ENCODE peak calls at places on chromosome 16, in five cellular contexts. T is left cardiac atrium, Q is transverse colon, Z is NCI-H1092 treated with DMSO at 0.1 percent for 48 hours, F is pulmonary artery endothelial cell. J is an unnamed sample.

GRCh38 chr16:3057181-3058166 is 8.0 kb upstream of the IL32 start:
- DNase-seq in T (no peak), Q (no peak), Z (no peak), F (no peak), J (no peak)

GRCh38 chr16:27314161-27314723 is 468 bp downstream of the IL4R start:
- DNase-seq in T (peak; percentile 89), Q (peak; percentile 70), Z (no peak), F (peak; percentile 80), J (peak; percentile 56)

GRCh38 chr16:10885246-10885645 is 8.2 kb downstream of the CIITA start:
- DNase-seq in T (no peak), Q (no peak), Z (no peak), F (no peak), J (no peak)

GRCh38 chr16:19090916-19091315 is 22.8 kb upstream of the ITPRIPL2 start:
- DNase-seq in T (no peak), Q (no peak), Z (no peak), F (no peak), J (no peak)

GRCh38 chr16:1363501-1364041 is 11.8 kb downstream of the GNPTG start:
- DNase-seq in T (peak; percentile 57), Q (peak; percentile 65), Z (peak; percentile 18), F (no peak), J (peak; percentile 25)

GRCh38 chr16:72987480-72987901 is 60.4 kb downstream of the ZFHX3 start:
- DNase-seq in T (no peak), Q (no peak), Z (no peak), F (no peak), J (no peak)

GRCh38 chr16:80940069-80940856 is 66.4 kb downstream of the CMC2 start:
- DNase-seq in T (no peak), Q (no peak), Z (no peak), F (no peak), J (no peak)

GRCh38 chr16:64534180-64534780 is 587.6 kb downstream of the CDH11 start:
- DNase-seq in T (no peak), Q (no peak), Z (no peak), F (no peak), J (no peak)

GRCh38 chr16:13478991-13479390 is 441.0 kb upstream of the ERCC4 start:
- DNase-seq in T (no peak), Q (no peak), Z (no peak), F (no peak), J (no peak)

GRCh38 chr16:47873434-47873833 is 282.4 kb downstream of the ABCC12 start:
- DNase-seq in T (no peak), Q (no peak), Z (no peak), F (no peak), J (no peak)

GRCh38 chr16:79265701-79266100 is 334.8 kb downstream of the MAF start:
- DNase-seq in T (no peak), Q (no peak), Z (no peak), F (no peak), J (no peak)

GRCh38 chr16:17556276-17557052 is 85.7 kb upstream of the XYLT1 start:
- DNase-seq in T (no peak), Q (no peak), Z (peak; percentile 2), F (no peak), J (peak; percentile 3)

GRCh38 chr16:13809765-13810164 is 110.2 kb upstream of the ERCC4 start:
- DNase-seq in T (no peak), Q (no peak), Z (no peak), F (no peak), J (no peak)

GRCh38 chr16:55046146-55046460 is 115.4 kb downstream of the IRX5 start:
- DNase-seq in T (no peak), Q (no peak), Z (no peak), F (no peak), J (no peak)

GRCh38 chr16:88835383-88835782 is 21.4 kb downstream of the GALNS start:
- DNase-seq in T (peak; percentile 46), Q (peak; percentile 20), Z (no peak), F (no peak), J (no peak)

GRCh38 chr16:83762141-83763024 is 45.4 kb upstream of the HSBP1 start:
- DNase-seq in T (no peak), Q (no peak), Z (peak; percentile 88), F (no peak), J (no peak)

GRCh38 chr16:28496844-28497243 is 2.4 kb downstream of the APOBR start:
- DNase-seq in T (no peak), Q (no peak), Z (no peak), F (no peak), J (no peak)

GRCh38 chr16:8115814-8116213 is 474.5 kb downstream of the TMEM114 start:
- DNase-seq in T (no peak), Q (no peak), Z (no peak), F (no peak), J (no peak)

GRCh38 chr16:16150117-16150877 is 73.0 kb downstream of the ABCC6 start:
- DNase-seq in T (peak; percentile 49), Q (peak; percentile 48), Z (peak; percentile 82), F (peak; percentile 26), J (peak; percentile 55)

GRCh38 chr16:21283521-21284289 is 5.6 kb upstream of the CRYM start:
- DNase-seq in T (peak; percentile 71), Q (peak; percentile 56), Z (peak; percentile 35), F (no peak), J (no peak)

GRCh38 chr16:3065742-3066439 is 451 bp downstream of the IL32 start:
- DNase-seq in T (peak; percentile 31), Q (no peak), Z (no peak), F (no peak), J (peak; percentile 25)

GRCh38 chr16:17348042-17348783 is 122.5 kb downstream of the XYLT1 start:
- DNase-seq in T (no peak), Q (no peak), Z (no peak), F (no peak), J (no peak)

GRCh38 chr16:50360033-50360778 is 8.6 kb downstream of the BRD7 start:
- DNase-seq in T (no peak), Q (no peak), Z (no peak), F (no peak), J (no peak)

GRCh38 chr16:82995286-82995926 is 368.6 kb downstream of the CDH13 start:
- DNase-seq in T (no peak), Q (no peak), Z (no peak), F (no peak), J (peak; percentile 57)

GRCh38 chr16:85878875-85879274 is 20.1 kb upstream of the IRF8 start:
- DNase-seq in T (no peak), Q (no peak), Z (no peak), F (peak; percentile 87), J (peak; percentile 94)

GRCh38 chr16:18832021-18832420 is 30.7 kb upstream of the ARL6IP1 start:
- DNase-seq in T (no peak), Q (no peak), Z (no peak), F (no peak), J (no peak)

GRCh38 chr16:54957403-54957802 is 26.7 kb downstream of the IRX5 start:
- DNase-seq in T (no peak), Q (peak; percentile 23), Z (peak; percentile 16), F (no peak), J (peak; percentile 49)

GRCh38 chr16:85195884-85196816 is 83.9 kb upstream of the CIBAR2 start:
- DNase-seq in T (no peak), Q (peak; percentile 38), Z (no peak), F (no peak), J (no peak)

GRCh38 chr16:19240494-19240893 is 45.0 kb upstream of the CLEC19A start:
- DNase-seq in T (no peak), Q (no peak), Z (no peak), F (no peak), J (no peak)

GRCh38 chr16:57133911-57134310 is 41.5 kb downstream of the CPNE2 start:
- DNase-seq in T (no peak), Q (no peak), Z (no peak), F (no peak), J (no peak)

GRCh38 chr16:16025214-16025968 is 76.0 kb downstream of the ABCC1 start:
- DNase-seq in T (peak; percentile 34), Q (no peak), Z (no peak), F (peak; percentile 74), J (peak; percentile 86)

GRCh38 chr16:2966803-2967184 is 2.4 kb upstream of the PAQR4 start:
- DNase-seq in T (no peak), Q (peak; percentile 37), Z (no peak), F (no peak), J (no peak)

GRCh38 chr16:143047-143446 is 4.6 kb upstream of the NPRL3 start:
- DNase-seq in T (no peak), Q (no peak), Z (no peak), F (no peak), J (no peak)

GRCh38 chr16:57639172-57639571 is 10.7 kb downstream of the ADGRG1 start:
- DNase-seq in T (no peak), Q (no peak), Z (peak; percentile 92), F (no peak), J (no peak)